ENCODE peak calls at places on chromosomes 12 and 14, in eight cellular contexts. S is HCT116, Q is A549, Y is H1, P is endothelial cell of umbilical vein, O is K562, A is HepG2, C is GM12878. U is an unnamed sample.

GRCh38 chr12:4833511-4833910 is 76.2 kb upstream of the KCNA1 start:
- DNase-seq in S (no peak), Q (no peak), Y (no peak), P (no peak), O (no peak), A (no peak), C (no peak), U (peak)

GRCh38 chr12:53862831-53863230 is 75.8 kb upstream of the HOXC13 start:
- DNase-seq in S (no peak), Q (no peak), Y (no peak), P (no peak), O (no peak), A (no peak), C (no peak), U (no peak)

GRCh38 chr12:68454855-68455254 is 122.7 kb upstream of the MDM1 start:
- DNase-seq in S (no peak), Q (no peak), Y (no peak), P (peak), O (no peak), A (no peak), C (no peak), U (no peak)

GRCh38 chr12:78928200-78929074 is 63.9 kb downstream of the SYT1 start:
- DNase-seq in S (peak), Q (peak), Y (no peak), P (peak), O (no peak), A (peak), C (no peak), U (no peak)

GRCh38 chr14:36289954-36290353 is 30.5 kb downstream of the MBIP start:
- DNase-seq in S (no peak), Q (no peak), Y (no peak), P (no peak), O (no peak), A (no peak), C (no peak), U (no peak)

GRCh38 chr14:76901171-76902055 is 75.2 kb downstream of the LRRC74A start:
- DNase-seq in S (no peak), Q (no peak), Y (no peak), P (no peak), O (no peak), A (no peak), C (no peak), U (no peak)

GRCh38 chr14:55454264-55455151 is 14.1 kb upstream of the TBPL2 start:
- DNase-seq in S (peak), Q (no peak), Y (no peak), P (peak), O (no peak), A (peak), C (no peak), U (peak)

GRCh38 chr14:32507029-32507984 is 178.2 kb downstream of the AKAP6 start:
- DNase-seq in S (peak), Q (peak), Y (no peak), P (no peak), O (no peak), A (no peak), C (no peak), U (no peak)

GRCh38 chr12:6230321-6231110 is 30.3 kb downstream of the CD9 start:
- DNase-seq in S (no peak), Q (no peak), Y (no peak), P (no peak), O (no peak), A (peak), C (peak), U (peak)

GRCh38 chr12:24950231-24950834 is 1.4 kb upstream of the BCAT1 start:
- DNase-seq in S (no peak), Q (no peak), Y (no peak), P (no peak), O (peak), A (no peak), C (peak), U (no peak)

GRCh38 chr12:112107728-112108447 is 695 bp downstream of the NAA25 start:
- DNase-seq in S (no peak), Q (peak), Y (no peak), P (peak), O (peak), A (no peak), C (no peak), U (peak)

GRCh38 chr12:51714666-51715065 is 123.6 kb downstream of the SCN8A start:
- DNase-seq in S (no peak), Q (no peak), Y (no peak), P (no peak), O (no peak), A (no peak), C (no peak), U (no peak)

GRCh38 chr12:107379852-107380567 is 286.7 kb upstream of the CRY1 start:
- DNase-seq in S (peak), Q (peak), Y (no peak), P (no peak), O (no peak), A (peak), C (no peak), U (no peak)

GRCh38 chr12:104662203-104662602 is 205.5 kb downstream of the CHST11 start:
- DNase-seq in S (no peak), Q (no peak), Y (no peak), P (no peak), O (no peak), A (no peak), C (no peak), U (no peak)

GRCh38 chr14:24784981-24785380 is 151.0 kb upstream of the GZMB start:
- DNase-seq in S (no peak), Q (no peak), Y (no peak), P (no peak), O (no peak), A (no peak), C (no peak), U (no peak)

GRCh38 chr14:95460647-95461478 is 55.6 kb downstream of the SYNE3 start:
- DNase-seq in S (peak), Q (peak), Y (no peak), P (peak), O (no peak), A (no peak), C (no peak), U (no peak)

GRCh38 chr14:74917646-74918081 is 5.4 kb downstream of the RPS6KL1 start:
- DNase-seq in S (no peak), Q (no peak), Y (no peak), P (no peak), O (no peak), A (no peak), C (no peak), U (no peak)

GRCh38 chr12:51814311-51815088 is 34.0 kb downstream of the FIGNL2 start:
- DNase-seq in S (no peak), Q (peak), Y (no peak), P (peak), O (peak), A (peak), C (no peak), U (peak)

GRCh38 chr12:29320295-29321090 is 60.5 kb downstream of the ERGIC2 start:
- DNase-seq in S (no peak), Q (no peak), Y (no peak), P (peak), O (no peak), A (peak), C (no peak), U (no peak)

GRCh38 chr14:105901226-105901625 is 374.8 kb downstream of the TMEM121 start:
- DNase-seq in S (no peak), Q (no peak), Y (no peak), P (no peak), O (peak), A (no peak), C (no peak), U (no peak)

DNA sequence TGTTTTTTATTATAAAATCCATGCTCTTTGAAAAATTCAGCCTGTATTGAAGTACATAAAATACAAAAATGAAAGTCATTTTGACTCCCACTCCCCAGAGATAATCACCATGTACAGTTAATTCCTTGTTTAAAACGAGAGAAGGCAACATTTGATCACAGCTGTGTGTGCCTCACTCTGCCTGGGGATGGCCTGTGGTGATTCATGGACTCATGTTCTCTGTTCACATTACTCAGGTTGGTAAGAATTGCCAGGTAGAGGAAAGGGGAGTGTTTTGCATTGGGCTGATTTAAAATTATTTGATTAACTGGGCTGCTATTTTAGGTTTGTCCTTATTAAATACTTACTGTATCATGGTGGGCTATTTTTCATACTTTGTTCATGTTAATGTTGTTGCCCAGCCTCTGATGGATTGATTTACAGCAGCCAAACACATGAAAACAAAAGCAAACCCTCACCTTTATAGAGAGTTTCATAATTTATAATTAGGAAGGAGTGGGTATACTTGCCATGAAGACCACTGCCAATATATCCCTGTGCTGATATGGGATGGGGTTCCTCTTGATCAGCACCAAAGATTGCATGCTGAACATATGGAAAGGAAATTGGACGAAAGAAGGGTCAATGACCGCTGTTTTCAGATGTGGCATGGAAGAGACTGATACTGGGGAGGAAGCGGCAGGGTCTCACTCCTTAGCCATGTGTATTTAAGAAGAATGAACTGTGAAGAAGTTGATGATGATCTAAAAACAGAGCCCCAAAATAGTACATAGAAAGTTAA is 3.0 kb downstream of the ZBTB1 start:
- DNase-seq in S (no peak), Q (peak), Y (no peak), P (no peak), O (no peak), A (no peak), C (no peak), U (no peak)
- H3K4me3 ChIP-seq in S (no peak), Q (no peak), Y (no peak), P (no peak), O (no peak), A (no peak), C (peak), U (peak)

DNA sequence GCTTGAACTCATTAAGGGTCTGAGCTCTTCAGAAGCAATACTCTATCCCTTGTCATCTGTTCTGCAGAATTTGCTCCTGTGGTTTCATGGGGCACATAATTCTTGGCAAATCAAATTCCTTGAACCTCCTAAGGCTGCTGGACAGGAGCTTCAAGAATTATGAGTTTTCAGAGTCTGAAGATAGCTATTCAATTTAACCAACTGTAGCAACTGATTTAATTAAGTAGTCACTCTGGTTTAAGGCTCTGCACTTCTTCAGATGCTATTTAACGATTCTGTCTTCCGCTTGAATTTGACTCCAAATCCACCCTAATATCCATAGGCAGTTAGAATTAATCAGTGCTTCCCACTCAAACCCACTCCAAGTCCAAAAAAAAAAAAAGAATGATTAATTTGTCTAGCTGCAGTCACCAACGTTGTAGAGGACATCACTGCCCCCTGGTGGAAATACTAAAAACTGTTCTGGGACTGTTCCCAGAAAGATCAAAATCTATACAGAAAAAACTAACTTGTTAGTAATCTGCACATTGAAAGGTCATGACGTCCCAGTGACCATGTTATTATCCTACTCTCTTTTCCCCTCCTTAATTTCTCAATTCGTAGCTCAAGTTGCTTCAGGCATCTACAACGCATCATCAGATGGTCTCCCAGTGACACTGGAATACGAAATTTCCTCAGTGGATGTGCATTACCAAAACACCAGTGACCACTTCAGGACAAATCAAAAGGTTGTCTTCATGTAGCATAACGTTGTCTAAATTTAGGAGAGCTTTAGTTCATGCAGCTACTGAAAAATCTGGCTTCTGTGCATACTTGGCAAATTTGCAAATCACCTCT is 169.8 kb downstream of the KIF21A start:
- DNase-seq in S (peak), Q (peak), Y (no peak), P (peak), O (peak), A (peak), C (no peak), U (peak)
- TF ChIP-seq MAX in S (no peak), Q (no peak), Y (no peak), P (no peak), O (no peak), A (no peak), C (no peak), U (no peak)

GRCh38 chr14:65301862-65302539 is 110.5 kb upstream of the FUT8 start:
- DNase-seq in S (no peak), Q (no peak), Y (no peak), P (no peak), O (peak), A (peak), C (peak), U (peak)

GRCh38 chr14:65296876-65297275 is 115.7 kb upstream of the FUT8 start:
- DNase-seq in S (no peak), Q (no peak), Y (no peak), P (no peak), O (no peak), A (no peak), C (no peak), U (no peak)

GRCh38 chr14:65299837-65300236 is 112.7 kb upstream of the FUT8 start:
- DNase-seq in S (no peak), Q (no peak), Y (no peak), P (no peak), O (no peak), A (no peak), C (no peak), U (no peak)

GRCh38 chr14:65296402-65296801 is 116.1 kb upstream of the FUT8 start:
- DNase-seq in S (no peak), Q (no peak), Y (no peak), P (peak), O (no peak), A (no peak), C (no peak), U (no peak)

DNA sequence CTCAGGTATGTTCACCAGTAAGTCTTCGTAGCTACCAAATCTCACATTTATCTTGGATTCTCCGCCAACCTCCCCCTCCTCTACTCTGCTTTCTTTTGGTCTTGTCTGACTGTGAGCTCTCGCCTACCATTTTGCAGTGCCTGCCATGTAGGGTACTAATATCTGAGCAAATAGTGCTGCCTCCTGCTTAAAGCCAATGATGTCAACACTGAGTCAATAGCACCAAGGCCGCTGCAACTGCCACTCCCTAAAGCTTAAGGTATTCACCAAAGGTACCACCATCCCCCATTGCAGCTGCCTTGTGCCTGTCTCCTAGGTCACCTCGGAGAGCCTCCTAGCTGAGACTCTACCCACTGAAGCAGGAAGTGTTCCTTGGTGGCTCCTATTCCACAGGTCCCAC is 114.8 kb upstream of the FUT8 start:
- DNase-seq in S (no peak), Q (peak), Y (no peak), P (no peak), O (no peak), A (peak), C (no peak), U (no peak)
- TF ChIP-seq POLR2A in S (no peak), Q (no peak), Y (no peak), P (no peak), O (no peak), A (no peak), C (no peak), U (no peak)

GRCh38 chr14:21309956-21310355 is 30.1 kb downstream of the RPGRIP1 start:
- DNase-seq in S (no peak), Q (no peak), Y (no peak), P (no peak), O (no peak), A (no peak), C (no peak), U (no peak)

GRCh38 chr14:21308479-21309237 is 28.8 kb downstream of the RPGRIP1 start:
- DNase-seq in S (peak), Q (peak), Y (peak), P (peak), O (peak), A (peak), C (peak), U (peak)

GRCh38 chr14:21309238-21309636 is 29.4 kb downstream of the RPGRIP1 start:
- DNase-seq in S (no peak), Q (no peak), Y (no peak), P (no peak), O (no peak), A (no peak), C (no peak), U (no peak)

GRCh38 chr14:21308132-21308478 is 28.2 kb downstream of the RPGRIP1 start:
- DNase-seq in S (no peak), Q (no peak), Y (no peak), P (no peak), O (peak), A (peak), C (no peak), U (no peak)

DNA sequence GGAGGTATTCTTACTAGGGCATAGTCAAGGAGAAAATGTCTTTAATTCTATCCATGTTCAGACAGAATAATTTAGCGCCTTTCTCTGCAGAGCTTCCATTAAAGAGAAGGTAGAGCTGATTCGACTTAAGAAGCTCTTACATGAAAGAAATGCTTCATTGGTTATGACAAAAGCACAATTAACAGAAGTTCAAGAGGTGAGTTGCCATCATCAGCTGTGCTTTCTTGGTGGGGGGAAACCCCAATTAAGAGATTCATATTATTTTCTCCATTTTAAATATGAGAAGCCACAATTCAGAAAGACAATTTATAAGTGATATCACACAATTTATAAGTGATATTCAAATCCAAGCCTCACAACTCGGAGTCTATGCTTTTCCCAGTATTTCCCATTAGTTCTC is 27.8 kb downstream of the RPGRIP1 start:
- DNase-seq in S (no peak), Q (no peak), Y (no peak), P (no peak), O (no peak), A (no peak), C (no peak), U (no peak)
- H3K4me3 ChIP-seq in S (no peak), Q (no peak), Y (peak), P (no peak), O (no peak), A (peak), C (peak), U (no peak)